ENCODE peak calls at places on chromosomes 3 and 15, in eight cellular contexts. Y is ovary; H is stimulated activated naive CD8-positive, alpha-beta T cell treated with anti-CD3 and anti-CD28 coated beads, Interleukin-15, amount 100 ng/mL, for 72 hours; G is mucosa of descending colon; P is GM04504; K is HepG2; J is amniotic stem cell; M is NCI-H1417. O is an unnamed sample.

GRCh38 chr15:28918141-28918983 is 32.6 kb downstream of the APBA2 start:
- DNase-seq in Y (no peak), H (no peak), G (no peak), P (no peak), K (peak), J (no peak), M (no peak), O (peak)

GRCh38 chr3:197613187-197613586 is 57.4 kb upstream of the BDH1 start:
- DNase-seq in Y (no peak), H (peak), G (no peak), P (no peak), K (no peak), J (no peak), M (no peak), O (no peak)

GRCh38 chr3:124780356-124780755 is 50.1 kb downstream of the UMPS start:
- DNase-seq in Y (peak), H (no peak), G (peak), P (peak), K (no peak), J (peak), M (no peak), O (no peak)

GRCh38 chr3:156409694-156410093 is 145.2 kb downstream of the SSR3 start:
- DNase-seq in Y (no peak), H (no peak), G (no peak), P (no peak), K (no peak), J (no peak), M (no peak), O (no peak)

GRCh38 chr3:89440351-89440750 is 332.9 kb downstream of the EPHA3 start:
- DNase-seq in Y (no peak), H (no peak), G (no peak), P (no peak), K (no peak), J (no peak), M (peak), O (no peak)

GRCh38 chr3:42739401-42740158 is 33.5 kb downstream of the CCDC13 start:
- DNase-seq in Y (no peak), H (no peak), G (no peak), P (no peak), K (peak), J (no peak), M (no peak), O (no peak)

GRCh38 chr3:146547235-146547835 is 2.9 kb upstream of the PLSCR1 start:
- DNase-seq in Y (no peak), H (no peak), G (no peak), P (no peak), K (no peak), J (no peak), M (no peak), O (no peak)

GRCh38 chr3:49357466-49358216 is 512 bp downstream of the GPX1 start:
- DNase-seq in Y (peak), H (peak), G (peak), P (peak), K (no peak), J (peak), M (peak), O (peak)

GRCh38 chr3:189389346-189389745 is 217.6 kb downstream of the TPRG1 start:
- DNase-seq in Y (no peak), H (no peak), G (no peak), P (no peak), K (no peak), J (no peak), M (no peak), O (no peak)

GRCh38 chr3:141050576-141050912 is 603 bp upstream of the SPSB4 start:
- DNase-seq in Y (no peak), H (peak), G (no peak), P (no peak), K (no peak), J (no peak), M (no peak), O (no peak)

GRCh38 chr3:122560680-122561079 is 3.4 kb downstream of the PARP9 start:
- DNase-seq in Y (peak), H (peak), G (peak), P (peak), K (peak), J (peak), M (peak), O (no peak)

GRCh38 chr3:49248828-49249227 is 28.2 kb downstream of the C3orf62 start:
- DNase-seq in Y (no peak), H (no peak), G (peak), P (peak), K (no peak), J (no peak), M (no peak), O (no peak)

GRCh38 chr3:196406806-196407470 is 25.3 kb downstream of the UBXN7 start:
- DNase-seq in Y (no peak), H (no peak), G (no peak), P (peak), K (no peak), J (no peak), M (no peak), O (no peak)

GRCh38 chr3:183555541-183556081 is at the start of gene KLHL6:
- DNase-seq in Y (no peak), H (peak), G (peak), P (no peak), K (no peak), J (no peak), M (no peak), O (peak)

GRCh38 chr15:67068724-67069400 is 3.5 kb downstream of the SMAD3 start:
- DNase-seq in Y (no peak), H (no peak), G (no peak), P (no peak), K (no peak), J (no peak), M (no peak), O (no peak)

GRCh38 chr3:195580733-195581443 is 2.9 kb downstream of the APOD start:
- DNase-seq in Y (peak), H (no peak), G (no peak), P (peak), K (no peak), J (no peak), M (no peak), O (no peak)

GRCh38 chr3:28476194-28476593 is 127.6 kb upstream of the AZI2 start:
- DNase-seq in Y (no peak), H (no peak), G (no peak), P (peak), K (peak), J (peak), M (peak), O (no peak)

GRCh38 chr3:188253800-188254452 is 100.0 kb downstream of the LPP start:
- DNase-seq in Y (no peak), H (no peak), G (no peak), P (no peak), K (no peak), J (no peak), M (no peak), O (no peak)

GRCh38 chr3:155737844-155738460 is 6.9 kb downstream of the PLCH1 start:
- DNase-seq in Y (no peak), H (no peak), G (peak), P (no peak), K (peak), J (no peak), M (no peak), O (no peak)

GRCh38 chr3:45607790-45608189 is 13.2 kb downstream of the LIMD1 start:
- DNase-seq in Y (no peak), H (no peak), G (no peak), P (no peak), K (no peak), J (no peak), M (no peak), O (peak)

GRCh38 chr3:193830791-193831191 is 237.8 kb downstream of the OPA1 start:
- DNase-seq in Y (no peak), H (no peak), G (no peak), P (no peak), K (no peak), J (no peak), M (peak), O (no peak)

GRCh38 chr3:116929534-116930222 is 220.1 kb downstream of the TUSC7 start:
- DNase-seq in Y (no peak), H (no peak), G (no peak), P (no peak), K (no peak), J (no peak), M (no peak), O (no peak)

GRCh38 chr3:184693011-184693975 is 18.6 kb downstream of the MAGEF1 start:
- DNase-seq in Y (no peak), H (no peak), G (no peak), P (no peak), K (no peak), J (no peak), M (no peak), O (no peak)

GRCh38 chr3:5002174-5002870 is 23.1 kb downstream of the BHLHE40 start:
- DNase-seq in Y (no peak), H (no peak), G (no peak), P (no peak), K (no peak), J (no peak), M (no peak), O (no peak)

GRCh38 chr3:158295771-158296170 is 185.9 kb downstream of the RSRC1 start:
- DNase-seq in Y (no peak), H (no peak), G (no peak), P (no peak), K (no peak), J (no peak), M (no peak), O (no peak)

GRCh38 chr15:100253640-100254039 is 88.1 kb downstream of the ADAMTS17 start:
- DNase-seq in Y (no peak), H (no peak), G (no peak), P (no peak), K (no peak), J (no peak), M (no peak), O (no peak)

GRCh38 chr3:120425877-120426276 is 24.9 kb downstream of the FSTL1 start:
- DNase-seq in Y (peak), H (no peak), G (no peak), P (peak), K (no peak), J (peak), M (no peak), O (no peak)

GRCh38 chr3:37819591-37819990 is 42.1 kb upstream of the CTDSPL start:
- DNase-seq in Y (no peak), H (no peak), G (no peak), P (no peak), K (no peak), J (no peak), M (no peak), O (no peak)

GRCh38 chr3:122642935-122643334 is 37.7 kb upstream of the PARP14 start:
- DNase-seq in Y (no peak), H (no peak), G (no peak), P (no peak), K (no peak), J (no peak), M (no peak), O (no peak)

GRCh38 chr15:89209057-89209456 is 12.3 kb downstream of the RLBP1 start:
- DNase-seq in Y (no peak), H (no peak), G (no peak), P (no peak), K (no peak), J (no peak), M (no peak), O (no peak)

GRCh38 chr3:187979543-187979942 is 174.4 kb upstream of the LPP start:
- DNase-seq in Y (no peak), H (no peak), G (no peak), P (no peak), K (no peak), J (no peak), M (no peak), O (no peak)

O was measured in lower lobe of right lung.